ENCODE peak calls at places on chromosomes 3 and 15, in six cellular contexts. G is mesenchymal stem cell, X is IMR-90, A is neuronal stem cell, Z is H9, J is H1. M is an unnamed sample.

GRCh38 chr3:127038923-127039581 is 56.1 kb downstream of the PLXNA1 start:
- DNase-seq in G (no peak), Z (no peak), A (no peak), X (no peak), J (no peak), M (no peak)

GRCh38 chr3:171375704-171376103 is 84.5 kb downstream of the TNIK start:
- DNase-seq in G (no peak), A (no peak), J (no peak), X (no peak), Z (no peak), M (no peak)

GRCh38 chr3:124923833-124924232 is 10.7 kb downstream of the MUC13 start:
- DNase-seq in Z (no peak), X (no peak), J (no peak), A (no peak), G (no peak), M (no peak)

GRCh38 chr3:13371100-13372075 is 48.7 kb downstream of the NUP210 start:
- DNase-seq in A (no peak), Z (no peak), X (no peak), J (no peak), G (no peak), M (no peak)

GRCh38 chr15:52464478-52464877 is 64.2 kb downstream of the MYO5A start:
- DNase-seq in J (no peak), X (no peak), Z (no peak), G (no peak), A (no peak), M (no peak)

GRCh38 chr15:100985401-100985800 is 66.2 kb downstream of the LRRK1 start:
- DNase-seq in Z (no peak), A (no peak), J (no peak), G (no peak), X (no peak), M (no peak)

GRCh38 chr3:66380200-66380932 is 120.5 kb downstream of the LRIG1 start:
- DNase-seq in X (no peak), J (no peak), Z (peak; percentile 20), A (no peak), G (no peak), M (no peak)

GRCh38 chr15:76963596-76963995 is 31.3 kb upstream of the PSTPIP1 start:
- DNase-seq in X (no peak), J (no peak), G (no peak), Z (peak; percentile 63), A (no peak), M (peak; percentile 66)

GRCh38 chr3:139937674-139938279 is 2.8 kb downstream of the CLSTN2 start:
- DNase-seq in A (peak; percentile 17), Z (no peak), X (peak; percentile 34), J (no peak), G (peak; percentile 39), M (peak; percentile 44)

GRCh38 chr15:71747128-71748083 is 62.9 kb upstream of the NR2E3 start:
- DNase-seq in Z (no peak), G (peak; percentile 92), X (peak; percentile 84), A (no peak), J (no peak), M (no peak)

GRCh38 chr3:140187648-140188221 is 252.8 kb downstream of the CLSTN2 start:
- DNase-seq in G (no peak), Z (no peak), A (no peak), J (no peak), X (no peak), M (no peak)

GRCh38 chr3:149576071-149576564 is 81.7 kb downstream of the WWTR1 start:
- DNase-seq in A (no peak), G (peak; percentile 97), Z (peak; percentile 62), J (no peak), X (peak; percentile 99), M (peak; percentile 95)

GRCh38 chr3:85495602-85496001 is 536.8 kb downstream of the CADM2 start:
- DNase-seq in A (no peak), Z (peak; percentile 29), J (no peak), X (no peak), G (no peak), M (no peak)

GRCh38 chr3:17182158-17182557 is 297.4 kb downstream of the PLCL2 start:
- DNase-seq in Z (no peak), A (no peak), X (no peak), G (peak; percentile 36), J (no peak), M (no peak)

GRCh38 chr15:51768018-51768417 is 16.6 kb downstream of the TMOD2 start:
- DNase-seq in Z (no peak), X (no peak), G (no peak), A (no peak), J (no peak), M (no peak)

GRCh38 chr15:75238150-75238549 is 20.0 kb upstream of the GOLGA6C start:
- DNase-seq in A (no peak), G (no peak), J (no peak), X (no peak), Z (no peak), M (no peak)

GRCh38 chr3:111112913-111113312 is 41.3 kb downstream of the NECTIN3 start:
- DNase-seq in X (peak; percentile 79), A (no peak), J (no peak), G (peak; percentile 79), Z (no peak), M (peak; percentile 19)

GRCh38 chr15:39095218-39095879 is 485.5 kb upstream of the THBS1 start:
- DNase-seq in X (no peak), G (peak; percentile 5), J (no peak), Z (no peak), A (peak; percentile 32), M (peak; percentile 63)

GRCh38 chr3:126128504-126129407 is 44.8 kb upstream of the SLC41A3 start:
- DNase-seq in Z (peak; percentile 19), A (no peak), J (peak; percentile 31), G (no peak), X (no peak), M (no peak)

DNA sequence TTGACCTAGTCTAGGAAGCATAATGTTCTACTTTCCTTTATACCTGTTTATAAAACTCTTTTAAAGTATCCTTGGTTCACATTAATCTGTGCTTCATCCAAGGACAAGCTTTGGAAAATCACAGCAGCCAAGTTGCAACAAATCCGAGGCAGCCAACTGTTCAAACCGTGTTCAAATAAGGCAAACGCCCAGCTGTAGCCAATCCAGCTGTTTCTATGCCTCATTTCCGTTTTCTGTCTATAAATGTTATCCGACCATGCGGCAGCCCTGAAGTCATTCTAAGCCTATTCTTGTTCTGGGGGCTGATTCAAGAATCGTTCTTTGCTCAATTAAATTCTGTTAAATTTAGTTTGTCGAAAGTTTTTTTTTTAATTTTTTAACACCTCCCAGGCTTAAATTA is 78.3 kb downstream of the FMN1 start:
- DNase-seq in X (no peak), Z (no peak), A (no peak), G (no peak), J (no peak), M (no peak)
- H2BK15ac ChIP-seq in X (peak overlapping the region; percentile 99), Z (no peak overlapping the region), A (no peak overlapping the region), G (no peak overlapping the region), J (no peak overlapping the region), M (no peak overlapping the region)

DNA sequence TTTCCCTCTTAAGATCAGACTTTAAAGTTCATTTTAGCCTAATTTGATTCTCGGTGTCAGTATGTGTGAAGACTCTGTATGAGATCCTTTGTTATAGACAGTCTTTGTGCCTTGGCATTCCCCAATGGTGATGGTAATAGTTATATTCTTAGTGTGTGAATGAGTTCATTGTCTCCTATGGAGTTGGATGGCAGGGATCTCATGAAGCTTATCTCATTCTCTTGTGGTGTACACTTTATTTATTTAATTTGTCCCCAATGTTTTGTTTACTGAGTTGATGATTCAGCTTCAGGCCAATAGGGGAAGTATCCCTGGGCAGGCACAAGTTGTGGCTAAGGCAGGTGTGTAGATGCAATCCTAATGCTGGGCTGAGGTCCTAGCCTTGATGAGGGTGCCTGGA is 222.0 kb upstream of the DPPA4 start:
- DNase-seq in A (no peak), G (no peak), X (peak; percentile 3), Z (no peak), J (no peak), M (no peak)
- H2BK15ac ChIP-seq in A (no peak overlapping the region), G (no peak overlapping the region), X (no peak overlapping the region), Z (no peak overlapping the region), J (no peak overlapping the region), M (no peak overlapping the region)

GRCh38 chr3:120460217-120460616 is 9.4 kb upstream of the FSTL1 start:
- DNase-seq in G (no peak), Z (no peak), J (no peak), X (no peak), A (no peak), M (no peak)
- H2BK15ac ChIP-seq in G (no peak overlapping the region), Z (no peak overlapping the region), J (no peak overlapping the region), X (no peak overlapping the region), A (no peak overlapping the region), M (no peak overlapping the region)

GRCh38 chr3:156681003-156681402 is 6.6 kb downstream of the TIPARP start:
- DNase-seq in J (no peak), Z (peak; percentile 46), X (peak; percentile 83), G (peak; percentile 98), A (peak; percentile 18), M (peak; percentile 97)

GRCh38 chr3:156680243-156680930 is 6.0 kb downstream of the TIPARP start:
- DNase-seq in X (no peak), G (peak; percentile 78), A (no peak), Z (no peak), J (no peak), M (peak; percentile 31)

GRCh38 chr3:156685198-156685597 is 10.8 kb downstream of the TIPARP start:
- DNase-seq in G (peak; percentile 76), Z (no peak), J (no peak), A (no peak), X (peak; percentile 53), M (peak; percentile 71)

GRCh38 chr3:156682491-156682890 is 8.1 kb downstream of the TIPARP start:
- DNase-seq in J (no peak), Z (no peak), A (no peak), X (peak; percentile 61), G (peak; percentile 48), M (no peak)

DNA sequence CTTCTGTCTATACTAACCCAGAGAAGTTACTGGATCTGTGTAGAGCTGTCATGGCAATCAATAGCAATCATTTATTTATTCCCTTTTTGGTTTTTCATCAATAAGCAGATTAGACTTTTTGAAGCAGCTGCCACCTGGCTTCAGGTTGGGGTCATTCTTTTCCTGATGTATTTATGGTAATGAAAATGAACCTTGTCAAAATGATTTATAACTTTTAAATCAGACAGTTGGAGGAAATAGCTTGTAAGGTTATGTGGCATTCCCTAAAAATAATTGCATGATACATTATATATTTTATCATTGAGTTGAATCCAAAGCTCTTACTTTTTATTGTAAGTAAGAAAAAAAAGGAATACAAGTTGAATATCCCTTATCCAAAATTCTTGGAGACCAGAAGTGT is 8.6 kb downstream of the TIPARP start:
- DNase-seq in J (no peak), Z (no peak), A (no peak), G (no peak), X (no peak), M (no peak)
- H2BK15ac ChIP-seq in J (no peak overlapping the region), Z (no peak overlapping the region), A (no peak overlapping the region), G (no peak overlapping the region), X (no peak overlapping the region), M (no peak overlapping the region)

DNA sequence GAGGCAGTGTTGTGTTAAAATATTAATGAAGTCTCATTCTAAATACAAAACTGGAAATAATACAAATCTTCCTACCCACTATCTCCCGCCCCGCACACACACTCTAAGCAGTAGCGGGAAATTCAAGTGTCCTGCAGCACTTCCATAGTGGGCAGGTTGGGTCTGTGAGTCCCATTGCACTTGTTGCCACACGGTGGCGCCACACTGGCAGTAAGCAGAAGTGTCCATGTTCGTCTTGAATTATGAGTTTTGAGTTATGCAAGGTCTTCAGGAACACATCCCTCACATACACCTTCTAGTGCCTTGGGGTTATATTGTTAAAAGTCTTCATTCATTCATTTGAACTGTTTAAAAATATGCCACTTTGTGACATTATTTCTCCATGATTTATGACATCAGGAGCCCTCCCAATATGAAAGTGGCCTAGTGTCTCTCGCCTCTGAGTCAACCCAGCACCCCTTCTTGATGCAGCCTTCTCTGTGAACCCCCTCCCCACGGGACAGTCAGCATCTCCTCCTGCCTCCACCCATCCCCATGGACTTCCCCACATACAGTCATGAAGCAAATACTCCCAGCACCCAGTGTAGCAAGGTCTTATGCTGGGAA is 17.6 kb upstream of the CCDC174 start:
- DNase-seq in X (peak; percentile 49), Z (peak; percentile 64), A (peak; percentile 23), G (peak; percentile 58), J (peak; percentile 57), M (peak; percentile 64)
- H2BK15ac ChIP-seq in X (no peak overlapping the region), Z (no peak overlapping the region), A (no peak overlapping the region), G (no peak overlapping the region), J (no peak overlapping the region), M (no peak overlapping the region)